ENCODE peak calls at places on chromosome 4, in eight cellular contexts. B is KBM-7; Q is stimulated activated CD4-positive, alpha-beta T cell treated with anti-CD3 and anti-CD28 coated beads, TNF-alpha, amount 100 ng/mL, for 4 hours; U is foreskin keratinocyte; J is iPS DF 19.7; F is ELR; V is hippocampal formation; G is NCI-H460. N is an unnamed sample.

GRCh38 chr4:6017030-6017429 is 1.2 kb downstream of the C4orf50 start:
- DNase-seq in B (no peak), F (no peak), G (no peak), Q (no peak), U (no peak), J (no peak), V (no peak), N (no peak)

GRCh38 chr4:20044502-20044911 is 207.2 kb upstream of the SLIT2 start:
- DNase-seq in V (no peak), U (peak), F (peak), B (no peak), Q (no peak), J (no peak), G (no peak), N (peak)

GRCh38 chr4:163701915-163702314 is 207.4 kb downstream of the TMA16 start:
- DNase-seq in G (peak), V (no peak), Q (no peak), U (peak), F (peak), B (no peak), J (no peak), N (peak)

GRCh38 chr4:190019023-190019858 is 7.8 kb downstream of the FRG2 start:
- DNase-seq in F (no peak), V (no peak), U (no peak), B (no peak), G (no peak), Q (no peak), J (no peak), N (no peak)

GRCh38 chr4:158810487-158811215 is 41.8 kb downstream of the FNIP2 start:
- DNase-seq in J (no peak), B (peak), F (peak), Q (no peak), V (no peak), U (peak), G (no peak), N (peak)

GRCh38 chr4:145153181-145153903 is 27.0 kb downstream of the OTUD4 start:
- DNase-seq in J (no peak), U (no peak), V (no peak), G (no peak), F (no peak), B (no peak), Q (no peak), N (no peak)

GRCh38 chr4:150722908-150723362 is 141.0 kb downstream of the MAB21L2 start:
- DNase-seq in J (no peak), U (peak), V (no peak), B (no peak), G (peak), F (no peak), Q (no peak), N (no peak)

GRCh38 chr4:53119685-53120084 is 246.2 kb downstream of the SCFD2 start:
- DNase-seq in Q (no peak), J (peak), B (no peak), F (peak), U (peak), V (no peak), G (no peak), N (peak)